ENCODE peak calls at places on chromosomes 3 and 15, in ten cellular contexts. One of them, this sample, is unnamed.

GRCh38 chr3:9193211-9193610 is 56.2 kb downstream of the SRGAP3 start:
- DNase-seq in epithelial cell of prostate: no peak
- DNase-seq in CD4-positive, alpha-beta T cell: no peak
- DNase-seq in RWPE2: no peak
- DNase-seq in Peyer's patch: no peak
- DNase-seq in SJSA1: no peak
- DNase-seq in AG04450: no peak
- DNase-seq in cardiac muscle cell: no peak
- DNase-seq in thoracic aorta: no peak
- DNase-seq in A549: no peak
- DNase-seq in this sample: no peak

GRCh38 chr15:50996641-50997040 is 88.2 kb downstream of the AP4E1 start:
- DNase-seq in epithelial cell of prostate: peak; percentile 39
- DNase-seq in CD4-positive, alpha-beta T cell: no peak
- DNase-seq in RWPE2: no peak
- DNase-seq in Peyer's patch: no peak
- DNase-seq in SJSA1: no peak
- DNase-seq in AG04450: peak; percentile 4
- DNase-seq in cardiac muscle cell: no peak
- DNase-seq in thoracic aorta: no peak
- DNase-seq in A549: no peak
- DNase-seq in this sample: no peak

GRCh38 chr15:51801391-51801835 is 28.0 kb upstream of the TMOD3 start:
- DNase-seq in epithelial cell of prostate: no peak
- DNase-seq in CD4-positive, alpha-beta T cell: no peak
- DNase-seq in RWPE2: no peak
- DNase-seq in Peyer's patch: peak; percentile 54
- DNase-seq in SJSA1: no peak
- DNase-seq in AG04450: no peak
- DNase-seq in cardiac muscle cell: peak; percentile 45
- DNase-seq in thoracic aorta: no peak
- DNase-seq in A549: peak; percentile 69
- DNase-seq in this sample: no peak

GRCh38 chr3:3618624-3619023 is 180.6 kb upstream of the LRRN1 start:
- DNase-seq in epithelial cell of prostate: no peak
- DNase-seq in CD4-positive, alpha-beta T cell: no peak
- DNase-seq in RWPE2: no peak
- DNase-seq in Peyer's patch: no peak
- DNase-seq in SJSA1: no peak
- DNase-seq in AG04450: no peak
- DNase-seq in cardiac muscle cell: no peak
- DNase-seq in thoracic aorta: no peak
- DNase-seq in A549: no peak
- DNase-seq in this sample: no peak

GRCh38 chr3:172856766-172857742 is 106.5 kb downstream of the ECT2 start:
- DNase-seq in epithelial cell of prostate: no peak
- DNase-seq in CD4-positive, alpha-beta T cell: no peak
- DNase-seq in RWPE2: no peak
- DNase-seq in Peyer's patch: peak; percentile 48
- DNase-seq in SJSA1: peak; percentile 48
- DNase-seq in AG04450: no peak
- DNase-seq in cardiac muscle cell: peak; percentile 81
- DNase-seq in thoracic aorta: no peak
- DNase-seq in A549: no peak
- DNase-seq in this sample: no peak

GRCh38 chr15:31344824-31345605 is 18.4 kb downstream of the KLF13 start:
- DNase-seq in epithelial cell of prostate: no peak
- DNase-seq in CD4-positive, alpha-beta T cell: no peak
- DNase-seq in RWPE2: peak; percentile 68
- DNase-seq in Peyer's patch: peak; percentile 91
- DNase-seq in SJSA1: no peak
- DNase-seq in AG04450: no peak
- DNase-seq in cardiac muscle cell: no peak
- DNase-seq in thoracic aorta: no peak
- DNase-seq in A549: no peak
- DNase-seq in this sample: no peak

GRCh38 chr3:38453075-38453913 is at the start of gene ACVR2B:
- DNase-seq in epithelial cell of prostate: no peak
- DNase-seq in CD4-positive, alpha-beta T cell: peak; percentile 62
- DNase-seq in RWPE2: peak; percentile 85
- DNase-seq in Peyer's patch: peak; percentile 94
- DNase-seq in SJSA1: peak; percentile 80
- DNase-seq in AG04450: peak; percentile 39
- DNase-seq in cardiac muscle cell: peak; percentile 94
- DNase-seq in thoracic aorta: peak; percentile 62
- DNase-seq in A549: peak; percentile 83
- DNase-seq in this sample: no peak

GRCh38 chr15:89197503-89197971 is 23.8 kb downstream of the RLBP1 start:
- DNase-seq in epithelial cell of prostate: peak; percentile 55
- DNase-seq in CD4-positive, alpha-beta T cell: no peak
- DNase-seq in RWPE2: no peak
- DNase-seq in Peyer's patch: no peak
- DNase-seq in SJSA1: no peak
- DNase-seq in AG04450: no peak
- DNase-seq in cardiac muscle cell: peak; percentile 66
- DNase-seq in thoracic aorta: no peak
- DNase-seq in A549: no peak
- DNase-seq in this sample: no peak

GRCh38 chr3:151787626-151788025 is 26.3 kb upstream of the AADAC start:
- DNase-seq in epithelial cell of prostate: no peak
- DNase-seq in CD4-positive, alpha-beta T cell: no peak
- DNase-seq in RWPE2: no peak
- DNase-seq in Peyer's patch: no peak
- DNase-seq in SJSA1: no peak
- DNase-seq in AG04450: no peak
- DNase-seq in cardiac muscle cell: no peak
- DNase-seq in thoracic aorta: no peak
- DNase-seq in A549: no peak
- DNase-seq in this sample: no peak

GRCh38 chr15:31347067-31347975 is 20.7 kb downstream of the KLF13 start:
- DNase-seq in epithelial cell of prostate: no peak
- DNase-seq in CD4-positive, alpha-beta T cell: peak; percentile 83
- DNase-seq in RWPE2: no peak
- DNase-seq in Peyer's patch: peak; percentile 88
- DNase-seq in SJSA1: no peak
- DNase-seq in AG04450: no peak
- DNase-seq in cardiac muscle cell: no peak
- DNase-seq in thoracic aorta: no peak
- DNase-seq in A549: no peak
- DNase-seq in this sample: no peak

GRCh38 chr3:127690823-127691452 is 18.2 kb downstream of the ABTB1 start:
- DNase-seq in epithelial cell of prostate: no peak
- DNase-seq in CD4-positive, alpha-beta T cell: no peak
- DNase-seq in RWPE2: peak; percentile 70
- DNase-seq in Peyer's patch: no peak
- DNase-seq in SJSA1: peak; percentile 75
- DNase-seq in AG04450: no peak
- DNase-seq in cardiac muscle cell: peak; percentile 64
- DNase-seq in thoracic aorta: no peak
- DNase-seq in A549: peak; percentile 75
- DNase-seq in this sample: no peak
- H3K27ac ChIP-seq in epithelial cell of prostate: peak overlapping the region; percentile 85
- H3K27ac ChIP-seq in CD4-positive, alpha-beta T cell: no peak overlapping the region
- H3K27ac ChIP-seq in RWPE2: peak overlapping the region; percentile 91
- H3K27ac ChIP-seq in Peyer's patch: no peak overlapping the region
- H3K27ac ChIP-seq in SJSA1: peak overlapping the region; percentile 86
- H3K27ac ChIP-seq in AG04450: peak overlapping the region; percentile 93
- H3K27ac ChIP-seq in cardiac muscle cell: no peak overlapping the region
- H3K27ac ChIP-seq in thoracic aorta: peak overlapping the region; percentile 86
- H3K27ac ChIP-seq in A549: peak overlapping the region; percentile 72
- H3K27ac ChIP-seq in this sample: peak overlapping the region; percentile 51

GRCh38 chr3:52217409-52217805 is 8.0 kb downstream of the TLR9 start:
- DNase-seq in epithelial cell of prostate: no peak
- DNase-seq in CD4-positive, alpha-beta T cell: no peak
- DNase-seq in RWPE2: no peak
- DNase-seq in Peyer's patch: no peak
- DNase-seq in SJSA1: no peak
- DNase-seq in AG04450: no peak
- DNase-seq in cardiac muscle cell: no peak
- DNase-seq in thoracic aorta: no peak
- DNase-seq in A549: no peak
- DNase-seq in this sample: no peak

GRCh38 chr3:52216585-52217408 is 8.6 kb downstream of the TLR9 start:
- DNase-seq in epithelial cell of prostate: peak; percentile 89
- DNase-seq in CD4-positive, alpha-beta T cell: peak; percentile 74
- DNase-seq in RWPE2: peak; percentile 93
- DNase-seq in Peyer's patch: peak; percentile 90
- DNase-seq in SJSA1: no peak
- DNase-seq in AG04450: peak; percentile 46
- DNase-seq in cardiac muscle cell: no peak
- DNase-seq in thoracic aorta: no peak
- DNase-seq in A549: no peak
- DNase-seq in this sample: no peak

GRCh38 chr3:52218454-52218853 is 7.0 kb downstream of the TLR9 start:
- DNase-seq in epithelial cell of prostate: no peak
- DNase-seq in CD4-positive, alpha-beta T cell: no peak
- DNase-seq in RWPE2: no peak
- DNase-seq in Peyer's patch: peak; percentile 72
- DNase-seq in SJSA1: no peak
- DNase-seq in AG04450: no peak
- DNase-seq in cardiac muscle cell: no peak
- DNase-seq in thoracic aorta: no peak
- DNase-seq in A549: no peak
- DNase-seq in this sample: no peak

GRCh38 chr3:52218953-52219650 is 6.3 kb downstream of the TLR9 start:
- DNase-seq in epithelial cell of prostate: no peak
- DNase-seq in CD4-positive, alpha-beta T cell: no peak
- DNase-seq in RWPE2: no peak
- DNase-seq in Peyer's patch: no peak
- DNase-seq in SJSA1: no peak
- DNase-seq in AG04450: no peak
- DNase-seq in cardiac muscle cell: no peak
- DNase-seq in thoracic aorta: no peak
- DNase-seq in A549: no peak
- DNase-seq in this sample: no peak

GRCh38 chr3:52218026-52218425 is 7.4 kb downstream of the TLR9 start:
- DNase-seq in epithelial cell of prostate: no peak
- DNase-seq in CD4-positive, alpha-beta T cell: no peak
- DNase-seq in RWPE2: no peak
- DNase-seq in Peyer's patch: no peak
- DNase-seq in SJSA1: no peak
- DNase-seq in AG04450: no peak
- DNase-seq in cardiac muscle cell: no peak
- DNase-seq in thoracic aorta: no peak
- DNase-seq in A549: no peak
- DNase-seq in this sample: no peak
- H3K27ac ChIP-seq in epithelial cell of prostate: peak overlapping the region; percentile 98
- H3K27ac ChIP-seq in CD4-positive, alpha-beta T cell: peak overlapping the region; percentile 40
- H3K27ac ChIP-seq in RWPE2: peak overlapping the region; percentile 93
- H3K27ac ChIP-seq in Peyer's patch: peak overlapping the region; percentile 72
- H3K27ac ChIP-seq in SJSA1: no peak overlapping the region
- H3K27ac ChIP-seq in AG04450: no peak overlapping the region
- H3K27ac ChIP-seq in cardiac muscle cell: no peak overlapping the region
- H3K27ac ChIP-seq in thoracic aorta: no peak overlapping the region
- H3K27ac ChIP-seq in A549: no peak overlapping the region
- H3K27ac ChIP-seq in this sample: peak overlapping the region; percentile 58

DNA sequence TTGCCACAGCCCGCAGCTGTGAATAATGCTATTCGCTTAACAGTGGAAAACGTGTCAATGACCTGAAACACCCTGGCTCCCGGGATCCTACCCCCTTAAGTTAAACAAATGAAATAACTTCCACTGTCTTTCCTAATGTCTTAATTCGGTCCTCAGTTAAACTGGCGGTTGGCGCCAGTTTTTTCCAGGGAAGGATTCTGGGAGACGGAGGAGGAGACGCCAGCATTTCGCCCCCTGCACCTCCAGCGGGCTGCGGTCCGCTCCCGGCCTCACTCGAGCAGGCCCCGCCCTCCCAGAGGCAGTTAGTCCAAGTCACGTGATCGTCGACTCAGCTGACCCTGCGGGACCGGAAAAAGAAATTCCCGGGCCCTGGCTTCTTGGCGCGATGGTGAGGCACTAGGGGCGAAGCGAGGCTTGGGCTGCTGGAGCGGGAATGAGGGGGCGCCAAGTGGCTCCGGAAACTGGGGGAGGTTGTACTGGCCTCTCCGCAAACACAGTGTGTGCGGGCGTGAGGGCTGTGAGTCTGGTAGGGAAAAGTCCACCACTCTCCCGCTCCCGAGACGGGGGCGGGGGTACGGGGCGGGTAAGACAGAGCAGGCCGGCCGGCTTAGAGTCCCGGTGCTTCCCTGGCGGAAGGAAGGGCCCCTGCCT is at the start of gene COMMD4:
- DNase-seq in epithelial cell of prostate: peak; percentile 67
- DNase-seq in CD4-positive, alpha-beta T cell: peak; percentile 53
- DNase-seq in RWPE2: peak; percentile 100
- DNase-seq in Peyer's patch: peak; percentile 97
- DNase-seq in SJSA1: peak; percentile 98
- DNase-seq in AG04450: peak; percentile 88
- DNase-seq in cardiac muscle cell: peak; percentile 97
- DNase-seq in thoracic aorta: peak; percentile 92
- DNase-seq in A549: peak; percentile 98
- DNase-seq in this sample: peak; percentile 94
- H3K27ac ChIP-seq in epithelial cell of prostate: peak within 1 kb of the TSS; percentile 24
- H3K27ac ChIP-seq in CD4-positive, alpha-beta T cell: no peak within 1 kb of the TSS
- H3K27ac ChIP-seq in RWPE2: peak within 1 kb of the TSS; percentile 35
- H3K27ac ChIP-seq in Peyer's patch: peak within 1 kb of the TSS; percentile 47
- H3K27ac ChIP-seq in SJSA1: peak within 1 kb of the TSS; percentile 62
- H3K27ac ChIP-seq in AG04450: peak within 1 kb of the TSS; percentile 47
- H3K27ac ChIP-seq in cardiac muscle cell: peak within 1 kb of the TSS; percentile 49
- H3K27ac ChIP-seq in thoracic aorta: peak within 1 kb of the TSS; percentile 71
- H3K27ac ChIP-seq in A549: peak within 1 kb of the TSS; percentile 72
- H3K27ac ChIP-seq in this sample: peak within 1 kb of the TSS; percentile 84

GRCh38 chr3:123395235-123395634 is 53.7 kb downstream of the ADCY5 start:
- DNase-seq in epithelial cell of prostate: no peak
- DNase-seq in CD4-positive, alpha-beta T cell: no peak
- DNase-seq in RWPE2: no peak
- DNase-seq in Peyer's patch: no peak
- DNase-seq in SJSA1: no peak
- DNase-seq in AG04450: no peak
- DNase-seq in cardiac muscle cell: no peak
- DNase-seq in thoracic aorta: no peak
- DNase-seq in A549: no peak
- DNase-seq in this sample: no peak
- H3K27ac ChIP-seq in epithelial cell of prostate: no peak overlapping the region
- H3K27ac ChIP-seq in CD4-positive, alpha-beta T cell: no peak overlapping the region
- H3K27ac ChIP-seq in RWPE2: no peak overlapping the region
- H3K27ac ChIP-seq in Peyer's patch: no peak overlapping the region
- H3K27ac ChIP-seq in SJSA1: no peak overlapping the region
- H3K27ac ChIP-seq in AG04450: no peak overlapping the region
- H3K27ac ChIP-seq in cardiac muscle cell: peak overlapping the region; percentile 73
- H3K27ac ChIP-seq in thoracic aorta: peak overlapping the region; percentile 91
- H3K27ac ChIP-seq in A549: no peak overlapping the region
- H3K27ac ChIP-seq in this sample: no peak overlapping the region

DNA sequence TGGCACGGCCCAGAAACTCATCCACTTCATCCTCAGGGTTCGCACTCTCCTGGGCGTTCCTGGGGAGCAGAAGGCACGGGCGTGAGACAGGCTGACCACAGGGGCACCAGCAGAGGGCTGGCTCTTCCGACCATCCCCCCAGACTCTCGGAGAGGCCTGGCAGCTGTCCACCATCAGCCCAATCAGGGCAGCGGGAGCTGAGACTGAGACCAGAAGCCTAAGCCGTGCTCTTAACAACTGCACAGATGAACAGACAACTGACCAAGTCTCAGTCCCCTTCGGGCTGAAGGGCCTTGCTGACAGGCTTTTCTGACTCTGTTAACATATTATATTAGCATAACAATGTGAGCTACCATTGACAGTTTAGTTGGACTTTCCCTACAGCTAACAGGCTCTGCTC is 118.0 kb downstream of the SEC22A start:
- DNase-seq in epithelial cell of prostate: no peak
- DNase-seq in CD4-positive, alpha-beta T cell: no peak
- DNase-seq in RWPE2: no peak
- DNase-seq in Peyer's patch: no peak
- DNase-seq in SJSA1: no peak
- DNase-seq in AG04450: no peak
- DNase-seq in cardiac muscle cell: peak; percentile 69
- DNase-seq in thoracic aorta: no peak
- DNase-seq in A549: no peak
- DNase-seq in this sample: no peak
- H3K27ac ChIP-seq in epithelial cell of prostate: no peak overlapping the region
- H3K27ac ChIP-seq in CD4-positive, alpha-beta T cell: no peak overlapping the region
- H3K27ac ChIP-seq in RWPE2: no peak overlapping the region
- H3K27ac ChIP-seq in Peyer's patch: no peak overlapping the region
- H3K27ac ChIP-seq in SJSA1: no peak overlapping the region
- H3K27ac ChIP-seq in AG04450: no peak overlapping the region
- H3K27ac ChIP-seq in cardiac muscle cell: peak overlapping the region; percentile 15
- H3K27ac ChIP-seq in thoracic aorta: no peak overlapping the region
- H3K27ac ChIP-seq in A549: no peak overlapping the region
- H3K27ac ChIP-seq in this sample: no peak overlapping the region

This sample was measured in vagina.